ENCODE peak calls at places on chromosomes 12 and 14, in ten cellular contexts. M, W, Q, E, L, I, N, U, R and Z are unnamed samples.

GRCh38 chr12:57549909-57550627 is at the start of gene KIF5A:
- DNase-seq in M (peak; percentile 56), W (no peak), Q (no peak), E (no peak), L (peak; percentile 75), I (no peak), N (no peak), U (peak; percentile 38), R (peak; percentile 90), Z (no peak)

GRCh38 chr12:105329926-105330282 is 587 bp upstream of the C12orf75 start:
- DNase-seq in M (no peak), W (no peak), Q (no peak), E (no peak), L (peak; percentile 52), I (no peak), N (no peak), U (peak; percentile 0), R (no peak), Z (no peak)

GRCh38 chr14:85853996-85854526 is 324.1 kb downstream of the FLRT2 start:
- DNase-seq in M (no peak), W (no peak), Q (peak; percentile 16), E (no peak), L (no peak), I (no peak), N (no peak), U (no peak), R (no peak), Z (no peak)

GRCh38 chr14:91402278-91403068 is 15.1 kb downstream of the CCDC88C start:
- DNase-seq in M (no peak), W (no peak), Q (no peak), E (peak; percentile 53), L (peak; percentile 32), I (no peak), N (no peak), U (no peak), R (no peak), Z (no peak)

GRCh38 chr12:944201-944600 is 5.3 kb downstream of the RAD52 start:
- DNase-seq in M (no peak), W (no peak), Q (no peak), E (no peak), L (no peak), I (no peak), N (no peak), U (no peak), R (no peak), Z (no peak)

GRCh38 chr14:56333361-56334279 is 215.4 kb downstream of the PELI2 start:
- DNase-seq in M (no peak), W (no peak), Q (peak; percentile 68), E (no peak), L (no peak), I (no peak), N (no peak), U (no peak), R (no peak), Z (peak; percentile 66)

GRCh38 chr14:24032727-24033418 is 18.9 kb upstream of the CARMIL3 start:
- DNase-seq in M (no peak), W (no peak), Q (peak; percentile 94), E (no peak), L (no peak), I (peak; percentile 74), N (no peak), U (no peak), R (no peak), Z (peak; percentile 79)

GRCh38 chr12:25301798-25302197 is 51.1 kb upstream of the KRAS start:
- DNase-seq in M (no peak), W (no peak), Q (peak; percentile 25), E (no peak), L (no peak), I (no peak), N (no peak), U (no peak), R (no peak), Z (no peak)

GRCh38 chr12:5503774-5504173 is 71.9 kb downstream of the NTF3 start:
- DNase-seq in M (peak; percentile 80), W (no peak), Q (no peak), E (no peak), L (no peak), I (peak; percentile 57), N (no peak), U (no peak), R (no peak), Z (no peak)

GRCh38 chr12:130137141-130138018 is 24.9 kb upstream of the FZD10 start:
- DNase-seq in M (no peak), W (no peak), Q (no peak), E (no peak), L (no peak), I (no peak), N (no peak), U (no peak), R (peak; percentile 43), Z (no peak)

GRCh38 chr14:76486251-76486743 is 110.4 kb downstream of the ESRRB start:
- DNase-seq in M (no peak), W (no peak), Q (no peak), E (no peak), L (no peak), I (no peak), N (no peak), U (no peak), R (no peak), Z (no peak)

GRCh38 chr14:39491134-39491541 is 58.9 kb upstream of the FBXO33 start:
- DNase-seq in M (no peak), W (no peak), Q (peak; percentile 38), E (no peak), L (no peak), I (no peak), N (no peak), U (no peak), R (peak; percentile 75), Z (peak; percentile 38)

GRCh38 chr12:113664224-113664681 is 192.6 kb upstream of the LHX5 start:
- DNase-seq in M (no peak), W (no peak), Q (no peak), E (no peak), L (no peak), I (no peak), N (no peak), U (no peak), R (no peak), Z (no peak)

GRCh38 chr12:77814361-77814760 is 16.3 kb upstream of the NAV3 start:
- DNase-seq in M (no peak), W (no peak), Q (no peak), E (no peak), L (no peak), I (no peak), N (no peak), U (no peak), R (no peak), Z (no peak)

GRCh38 chr12:105860556-105861207 is 278.1 kb downstream of the NUAK1 start:
- DNase-seq in M (no peak), W (no peak), Q (no peak), E (no peak), L (no peak), I (no peak), N (no peak), U (no peak), R (no peak), Z (no peak)

GRCh38 chr12:6222009-6222702 is 22.0 kb downstream of the CD9 start:
- DNase-seq in M (no peak), W (no peak), Q (no peak), E (no peak), L (no peak), I (no peak), N (no peak), U (no peak), R (no peak), Z (no peak)

GRCh38 chr12:111438501-111438900 is 32.8 kb downstream of the SH2B3 start:
- DNase-seq in M (peak; percentile 77), W (no peak), Q (peak; percentile 32), E (no peak), L (peak; percentile 84), I (no peak), N (peak; percentile 56), U (peak; percentile 53), R (peak; percentile 37), Z (peak; percentile 99)

GRCh38 chr12:99721715-99722275 is 74.2 kb downstream of the GARIN6 start:
- DNase-seq in M (no peak), W (no peak), Q (no peak), E (no peak), L (no peak), I (no peak), N (no peak), U (no peak), R (no peak), Z (no peak)

DNA sequence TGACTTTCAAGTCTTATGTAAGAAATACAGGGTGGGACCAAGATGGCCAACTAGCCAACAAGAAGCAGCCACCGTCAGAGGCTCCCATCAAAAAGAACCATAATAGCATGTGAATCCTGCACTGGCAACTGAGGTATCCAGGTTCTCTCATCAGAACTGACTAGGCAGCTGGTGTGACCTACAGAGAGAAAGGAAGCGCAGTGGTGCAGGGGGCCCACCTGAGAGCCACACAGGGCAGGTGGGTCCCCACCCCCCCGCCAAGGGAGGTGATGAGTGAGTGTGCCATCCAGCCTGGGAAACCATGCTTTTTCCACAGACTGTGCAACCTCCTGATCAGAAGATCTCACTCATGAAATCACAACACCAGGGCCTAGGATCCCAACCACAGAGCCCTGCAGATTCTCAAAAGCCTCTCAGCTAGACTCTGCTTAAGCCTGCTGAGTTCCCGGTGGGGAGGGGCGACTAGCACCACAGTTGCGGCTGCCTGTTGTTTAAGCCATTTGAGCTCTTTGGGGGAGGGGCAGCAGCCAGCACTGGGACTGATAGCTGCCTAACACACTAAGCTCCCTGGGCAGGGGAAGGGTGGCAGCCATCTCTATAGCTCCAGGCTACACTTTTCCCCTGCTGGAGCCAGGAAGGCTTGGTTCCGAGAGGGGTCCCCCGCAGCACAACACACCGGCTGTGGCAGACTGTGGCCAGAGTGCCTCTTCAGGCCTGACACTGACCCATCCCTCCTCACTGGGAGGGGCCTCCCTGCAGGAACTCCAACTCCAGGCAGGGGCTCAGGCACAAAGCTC is 75.3 kb downstream of the GARIN6 start:
- DNase-seq in M (no peak), W (no peak), Q (no peak), E (no peak), L (no peak), I (no peak), N (no peak), U (no peak), R (peak; percentile 77), Z (no peak)
- H3K4me3 ChIP-seq in M (no peak overlapping the region), W (no peak overlapping the region), Q (no peak overlapping the region), E (no peak overlapping the region), L (no peak overlapping the region), I (no peak overlapping the region), N (no peak overlapping the region), U (no peak overlapping the region), R (peak overlapping the region; percentile 20), Z (no peak overlapping the region)

GRCh38 chr14:101788016-101788695 is 26.6 kb downstream of the PPP2R5C start:
- DNase-seq in M (no peak), W (no peak), Q (peak; percentile 33), E (no peak), L (no peak), I (no peak), N (no peak), U (no peak), R (no peak), Z (no peak)
- H3K4me3 ChIP-seq in M (no peak overlapping the region), W (no peak overlapping the region), Q (no peak overlapping the region), E (no peak overlapping the region), L (no peak overlapping the region), I (no peak overlapping the region), N (no peak overlapping the region), U (no peak overlapping the region), R (no peak overlapping the region), Z (no peak overlapping the region)

GRCh38 chr12:115910057-115910456 is 367.4 kb downstream of the MED13L start:
- DNase-seq in M (no peak), W (no peak), Q (no peak), E (no peak), L (no peak), I (no peak), N (no peak), U (no peak), R (no peak), Z (no peak)
- H3K4me3 ChIP-seq in M (no peak overlapping the region), W (no peak overlapping the region), Q (no peak overlapping the region), E (no peak overlapping the region), L (no peak overlapping the region), I (no peak overlapping the region), N (no peak overlapping the region), U (no peak overlapping the region), R (no peak overlapping the region), Z (no peak overlapping the region)

GRCh38 chr12:47715877-47716548 is 9.3 kb downstream of the ENDOU start:
- DNase-seq in M (no peak), W (no peak), Q (no peak), E (no peak), L (no peak), I (no peak), N (no peak), U (no peak), R (no peak), Z (no peak)
- H3K4me3 ChIP-seq in M (no peak overlapping the region), W (no peak overlapping the region), Q (no peak overlapping the region), E (no peak overlapping the region), L (no peak overlapping the region), I (no peak overlapping the region), N (no peak overlapping the region), U (no peak overlapping the region), R (no peak overlapping the region), Z (no peak overlapping the region)